ENCODE peak calls at places on chromosome 22, in six cellular contexts. Z is activated CD4-positive, alpha-beta T cell treated with anti-CD3 and anti-CD28 coated beads, Interleukin-2, amount 50 U/mL, for 4 hours; F is cardiac muscle cell; C is HEK293T; M is activated naive CD8-positive, alpha-beta T cell treated with anti-CD3 and anti-CD28 coated beads for 36 hours; K is endothelial cell. G is an unnamed sample.

GRCh38 chr22:45444168-45444567 is 30.7 kb downstream of the RIBC2 start:
- DNase-seq in F (peak; percentile 8), Z (no peak), M (no peak), K (no peak), C (no peak), G (no peak)

GRCh38 chr22:37896181-37896592 is 9.9 kb upstream of the MICALL1 start:
- DNase-seq in F (peak; percentile 51), Z (no peak), M (peak; percentile 48), C (no peak), K (peak; percentile 48), G (peak; percentile 35)

GRCh38 chr22:26522012-26522411 is 9.7 kb upstream of the TFIP11 start:
- DNase-seq in C (no peak), M (no peak), Z (no peak), F (no peak), K (no peak), G (no peak)

GRCh38 chr22:30212363-30212995 is 34.1 kb downstream of the LIF start:
- DNase-seq in F (peak; percentile 90), C (no peak), K (no peak), Z (no peak), M (no peak), G (peak; percentile 78)

GRCh38 chr22:32531955-32532818 is 57.6 kb downstream of the FBXO7 start:
- DNase-seq in C (no peak), Z (no peak), F (peak; percentile 92), M (no peak), K (peak; percentile 27), G (no peak)

GRCh38 chr22:46968359-46968740 is 205.9 kb downstream of the TBC1D22A start:
- DNase-seq in K (no peak), M (no peak), Z (no peak), C (no peak), F (no peak), G (no peak)

GRCh38 chr22:26524870-26525269 is 12.6 kb upstream of the TFIP11 start:
- DNase-seq in M (no peak), F (no peak), K (no peak), C (no peak), Z (no peak), G (no peak)

GRCh38 chr22:28137036-28137435 is 218.0 kb upstream of the PITPNB start:
- DNase-seq in Z (no peak), C (no peak), K (no peak), F (no peak), M (no peak), G (no peak)

GRCh38 chr22:36728505-36728904 is 25.0 kb upstream of the CACNG2 start:
- DNase-seq in Z (no peak), M (no peak), F (no peak), K (no peak), C (no peak), G (no peak)

GRCh38 chr22:31020334-31020733 is 51.3 kb downstream of the TUG1 start:
- DNase-seq in C (no peak), F (no peak), Z (no peak), M (no peak), K (no peak), G (no peak)

GRCh38 chr22:48217596-48217995 is 1455.1 kb downstream of the TBC1D22A start:
- DNase-seq in C (no peak), M (no peak), Z (no peak), K (no peak), F (no peak), G (no peak)

GRCh38 chr22:39130892-39131855 is 21.3 kb downstream of the CBX7 start:
- DNase-seq in F (no peak), M (no peak), Z (no peak), C (no peak), K (no peak), G (no peak)

GRCh38 chr22:21457023-21457787 is 10.0 kb upstream of the TMEM191C start:
- DNase-seq in Z (no peak), F (no peak), M (no peak), K (no peak), C (no peak), G (peak; percentile 1)

GRCh38 chr22:37018815-37019308 is 385 bp downstream of the TST start:
- DNase-seq in K (peak; percentile 41), C (peak; percentile 53), Z (no peak), M (no peak), F (peak; percentile 65), G (no peak)

GRCh38 chr22:35637943-35638342 is 10.3 kb upstream of the APOL6 start:
- DNase-seq in K (no peak), Z (no peak), C (no peak), F (peak; percentile 24), M (no peak), G (no peak)

GRCh38 chr22:46050916-46051614 is 74.1 kb upstream of the WNT7B start:
- DNase-seq in F (no peak), M (no peak), C (no peak), Z (no peak), K (no peak), G (peak; percentile 46)

GRCh38 chr22:26846645-26847044 is 189.3 kb downstream of the MIAT start:
- DNase-seq in C (no peak), Z (no peak), M (no peak), F (no peak), K (no peak), G (no peak)

GRCh38 chr22:48431014-48431413 is 1396.7 kb downstream of the BRD1 start:
- DNase-seq in Z (no peak), C (no peak), F (no peak), M (no peak), K (no peak), G (no peak)

GRCh38 chr22:37817705-37818311 is 5.4 kb upstream of the GALR3 start:
- DNase-seq in Z (peak; percentile 77), C (peak; percentile 96), M (peak; percentile 84), K (peak; percentile 94), F (peak; percentile 88), G (no peak)

GRCh38 chr22:31846161-31847115 is 92.6 kb downstream of the DEPDC5 start:
- DNase-seq in Z (no peak), F (peak; percentile 78), M (peak; percentile 11), C (peak; percentile 53), K (no peak), G (no peak)

GRCh38 chr22:47337161-47337621 is 574.7 kb downstream of the TBC1D22A start:
- DNase-seq in F (peak; percentile 79), Z (no peak), K (no peak), C (no peak), M (no peak), G (no peak)

GRCh38 chr22:42967933-42968332 is 47.0 kb downstream of the PACSIN2 start:
- DNase-seq in C (no peak), M (no peak), Z (no peak), K (no peak), F (no peak), G (peak; percentile 75)

GRCh38 chr22:20775342-20775895 is 1.5 kb downstream of the SERPIND1 start:
- DNase-seq in F (no peak), K (no peak), Z (no peak), C (no peak), M (no peak), G (no peak)

GRCh38 chr22:49119551-49119952 is 708.1 kb downstream of the BRD1 start:
- DNase-seq in C (no peak), Z (no peak), K (no peak), F (no peak), M (no peak), G (no peak)

GRCh38 chr22:22207845-22208564 is 36.6 kb upstream of the VPREB1 start:
- DNase-seq in C (peak; percentile 87), M (peak; percentile 80), F (peak; percentile 78), Z (peak; percentile 69), K (peak; percentile 87), G (peak; percentile 66)

GRCh38 chr22:17131686-17132085 is 10.5 kb upstream of the TMEM121B start:
- DNase-seq in Z (no peak), K (no peak), F (no peak), C (peak; percentile 45), M (no peak), G (no peak)

GRCh38 chr22:48605856-48606255 is 1221.8 kb downstream of the BRD1 start:
- DNase-seq in C (no peak), M (no peak), K (no peak), F (no peak), Z (no peak), G (no peak)

GRCh38 chr22:45246060-45246985 is 5.6 kb upstream of the KIAA0930 start:
- DNase-seq in F (peak; percentile 87), C (no peak), Z (no peak), K (no peak), M (no peak), G (no peak)

GRCh38 chr22:49299821-49300231 is 527.8 kb downstream of the BRD1 start:
- DNase-seq in C (no peak), Z (no peak), M (no peak), F (no peak), K (no peak), G (no peak)

GRCh38 chr22:42561856-42562255 is 8.1 kb downstream of the SERHL2 start:
- DNase-seq in C (no peak), F (no peak), M (no peak), K (no peak), Z (no peak), G (no peak)

GRCh38 chr22:38303974-38304373 is 13.3 kb downstream of the CSNK1E start:
- DNase-seq in F (no peak), C (no peak), K (no peak), M (no peak), Z (no peak), G (no peak)

GRCh38 chr22:42068351-42068730 is 2.3 kb downstream of the NAGA start:
- DNase-seq in M (no peak), Z (no peak), C (no peak), K (no peak), F (no peak), G (no peak)

GRCh38 chr22:35638408-35638807 is 9.8 kb upstream of the APOL6 start:
- DNase-seq in Z (no peak), K (no peak), F (peak; percentile 90), M (no peak), C (no peak), G (no peak)

GRCh38 chr22:36110306-36110791 is 50.2 kb downstream of the APOL3 start:
- DNase-seq in C (no peak), F (peak; percentile 56), Z (no peak), K (no peak), M (no peak), G (no peak)

GRCh38 chr22:47071812-47072641 is 309.6 kb downstream of the TBC1D22A start:
- DNase-seq in Z (no peak), F (no peak), K (no peak), C (no peak), M (no peak), G (no peak)

GRCh38 chr22:44289429-44290171 is 23.2 kb downstream of the SHISAL1 start:
- DNase-seq in F (no peak), Z (no peak), K (no peak), M (no peak), C (no peak), G (no peak)

GRCh38 chr22:50696799-50697561 is 24.4 kb downstream of the SHANK3 start:
- DNase-seq in C (peak; percentile 74), Z (no peak), F (peak; percentile 39), K (no peak), M (no peak), G (no peak)

GRCh38 chr22:43270314-43270908 is 72.8 kb downstream of the SCUBE1 start:
- DNase-seq in M (no peak), C (peak; percentile 33), Z (no peak), K (peak; percentile 38), F (peak; percentile 15), G (no peak)

G was measured in HL-60.